ENCODE peak calls at places on chromosome 2, in five cellular contexts. M, X, E, S and L are unnamed samples.

GRCh38 chr2:105391763-105392662 is 6.8 kb downstream of the FHL2 start:
- DNase-seq in M (no peak), X (no peak), E (no peak), S (no peak), L (no peak)

GRCh38 chr2:88866756-88867155 is 175.3 kb downstream of the RPIA start:
- DNase-seq in M (no peak), X (no peak), E (no peak), S (no peak), L (no peak)

GRCh38 chr2:219198974-219199373 is 7.6 kb upstream of the ZFAND2B start:
- DNase-seq in M (no peak), X (no peak), E (no peak), S (no peak), L (no peak)

GRCh38 chr2:47747878-47748277 is 35.1 kb upstream of the MSH6 start:
- DNase-seq in M (no peak), X (no peak), E (no peak), S (no peak), L (no peak)

GRCh38 chr2:177355874-177356273 is 36.7 kb upstream of the AGPS start:
- DNase-seq in M (no peak), X (no peak), E (no peak), S (no peak), L (no peak)

GRCh38 chr2:55511508-55512124 is 7.9 kb upstream of the CFAP36 start:
- DNase-seq in M (peak), X (peak), E (peak), S (peak), L (peak)

GRCh38 chr2:234983011-234983726 is 31.4 kb downstream of the SH3BP4 start:
- DNase-seq in M (no peak), X (no peak), E (no peak), S (no peak), L (peak)

GRCh38 chr2:100427627-100428258 is 10.3 kb upstream of the CHST10 start:
- DNase-seq in M (peak), X (peak), E (peak), S (peak), L (peak)

GRCh38 chr2:218569038-218569431 is 396 bp downstream of the CNOT9 start:
- DNase-seq in M (peak), X (peak), E (peak), S (no peak), L (peak)

GRCh38 chr2:235106874-235107639 is 155.2 kb downstream of the SH3BP4 start:
- DNase-seq in M (peak), X (peak), E (peak), S (peak), L (peak)

GRCh38 chr2:219576505-219577388 is 4.6 kb downstream of the INHA start:
- DNase-seq in M (peak), X (peak), E (no peak), S (no peak), L (no peak)

GRCh38 chr2:37718515-37719161 is 47.2 kb upstream of the CDC42EP3 start:
- DNase-seq in M (no peak), X (no peak), E (no peak), S (no peak), L (no peak)

GRCh38 chr2:10499275-10499907 is 51.3 kb upstream of the ODC1 start:
- DNase-seq in M (no peak), X (no peak), E (no peak), S (no peak), L (no peak)

GRCh38 chr2:66577331-66578041 is 142.6 kb downstream of the MEIS1 start:
- DNase-seq in M (peak), X (no peak), E (no peak), S (no peak), L (no peak)

GRCh38 chr2:218398437-218399390 is 954 bp upstream of the CTDSP1 start:
- DNase-seq in M (peak), X (peak), E (peak), S (peak), L (peak)

GRCh38 chr2:171741189-171741588 is 53.9 kb downstream of the DYNC1I2 start:
- DNase-seq in M (no peak), X (no peak), E (no peak), S (no peak), L (no peak)

GRCh38 chr2:62934501-62934900 is 116.1 kb upstream of the OTX1 start:
- DNase-seq in M (no peak), X (no peak), E (no peak), S (no peak), L (no peak)